ENCODE peak calls at places on chromosomes 12 and 14, in four cellular contexts. E, M, S and K are unnamed samples.

GRCh38 chr14:103624860-103625259 is 4.2 kb upstream of the KLC1 start:
- DNase-seq in S (no peak), M (peak; percentile 51), E (no peak), K (peak; percentile 86)

GRCh38 chr12:107519906-107520859 is 165.4 kb upstream of the PWP1 start:
- DNase-seq in M (no peak), E (no peak), S (no peak), K (no peak)

GRCh38 chr14:34926552-34926951 is 51.4 kb upstream of the BAZ1A start:
- DNase-seq in E (no peak), S (no peak), M (peak; percentile 65), K (peak; percentile 61)

GRCh38 chr12:102769323-102769916 is 147.6 kb downstream of the PAH start:
- DNase-seq in E (peak; percentile 52), S (peak; percentile 64), M (peak; percentile 65), K (peak; percentile 62)

GRCh38 chr12:10030446-10030845 is at the start of gene CLEC9A:
- DNase-seq in E (no peak), M (no peak), S (no peak), K (no peak)

GRCh38 chr14:72682188-72682587 is 211.7 kb downstream of the DPF3 start:
- DNase-seq in S (no peak), M (peak; percentile 39), E (no peak), K (peak; percentile 77)

GRCh38 chr12:68538722-68539614 is 71.7 kb upstream of the RAP1B start:
- DNase-seq in S (peak; percentile 96), M (peak; percentile 77), E (no peak), K (peak; percentile 31)

GRCh38 chr14:85234626-85235025 is 295.3 kb upstream of the FLRT2 start:
- DNase-seq in S (no peak), E (no peak), M (peak; percentile 14), K (no peak)

GRCh38 chr14:85195872-85196477 is 334.0 kb upstream of the FLRT2 start:
- DNase-seq in E (peak; percentile 6), S (no peak), M (no peak), K (peak; percentile 14)

GRCh38 chr14:65150891-65151290 is 48.6 kb upstream of the MAX start:
- DNase-seq in S (no peak), E (no peak), M (no peak), K (no peak)

GRCh38 chr12:81627336-81628189 is 131.6 kb downstream of the PPFIA2 start:
- DNase-seq in E (peak; percentile 22), S (no peak), M (peak; percentile 60), K (peak; percentile 33)

GRCh38 chr12:67943295-67943892 is 45.9 kb upstream of the IFNG-AS1 start:
- DNase-seq in M (peak; percentile 71), E (peak; percentile 51), S (peak; percentile 43), K (peak; percentile 75)

GRCh38 chr12:94092516-94093241 is 55.7 kb upstream of the PLXNC1 start:
- DNase-seq in S (no peak), M (peak; percentile 95), E (no peak), K (peak; percentile 86)

GRCh38 chr14:75198291-75198933 is 22.0 kb upstream of the TMED10 start:
- DNase-seq in S (peak; percentile 39), E (no peak), M (peak; percentile 21), K (no peak)

GRCh38 chr12:79119796-79120195 is 255.2 kb downstream of the SYT1 start:
- DNase-seq in S (no peak), M (no peak), E (peak; percentile 9), K (no peak)

GRCh38 chr12:78060186-78060585 is 229.5 kb downstream of the NAV3 start:
- DNase-seq in M (peak; percentile 93), E (no peak), S (peak; percentile 6), K (peak; percentile 54)

GRCh38 chr14:92500491-92500941 is 13.1 kb upstream of the RIN3 start:
- DNase-seq in E (no peak), M (no peak), S (no peak), K (no peak)

GRCh38 chr12:11580125-11580751 is 69.2 kb upstream of the ETV6 start:
- DNase-seq in M (peak; percentile 87), E (no peak), S (peak; percentile 98), K (peak; percentile 96)

GRCh38 chr14:46482200-46482599 is 169.4 kb downstream of the RPL10L start:
- DNase-seq in M (no peak), S (no peak), E (no peak), K (no peak)

GRCh38 chr12:89245090-89245489 is 107.2 kb downstream of the DUSP6 start:
- DNase-seq in S (peak; percentile 91), E (no peak), M (peak; percentile 84), K (peak; percentile 37)

GRCh38 chr14:75803768-75804167 is 142.7 kb downstream of the TTLL5 start:
- DNase-seq in M (peak; percentile 12), E (no peak), S (no peak), K (no peak)

GRCh38 chr12:2586159-2587035 is 208.4 kb upstream of the FKBP4 start:
- DNase-seq in S (no peak), E (no peak), M (no peak), K (no peak)

GRCh38 chr14:87800216-87800615 is 192.8 kb downstream of the GALC start:
- DNase-seq in S (no peak), M (no peak), E (no peak), K (no peak)

GRCh38 chr12:45989277-45989856 is 1.0 kb downstream of the SCAF11 start:
- DNase-seq in E (no peak), S (no peak), M (peak; percentile 50), K (no peak)

GRCh38 chr12:63900922-63901793 is 56.7 kb downstream of the SRGAP1 start:
- DNase-seq in M (no peak), E (no peak), S (no peak), K (no peak)

GRCh38 chr12:63915105-63915830 is 70.8 kb downstream of the SRGAP1 start:
- DNase-seq in E (peak; percentile 19), S (no peak), M (peak; percentile 82), K (peak; percentile 80)

GRCh38 chr12:107225626-107226025 is 132.3 kb upstream of the CRY1 start:
- DNase-seq in E (no peak), M (peak; percentile 33), S (no peak), K (peak; percentile 69)

GRCh38 chr12:24903305-24904088 is 45.4 kb downstream of the BCAT1 start:
- DNase-seq in S (peak; percentile 58), M (peak; percentile 29), E (no peak), K (no peak)

GRCh38 chr12:85057370-85057963 is 21.3 kb downstream of the LRRIQ1 start:
- DNase-seq in M (peak; percentile 50), S (peak; percentile 46), E (peak; percentile 23), K (peak; percentile 39)

GRCh38 chr12:65836419-65837197 is 12.3 kb downstream of the HMGA2 start:
- DNase-seq in E (no peak), M (no peak), S (no peak), K (no peak)

GRCh38 chr12:132462778-132463177 is 27.2 kb upstream of the FBRSL1 start:
- DNase-seq in M (no peak), E (no peak), S (no peak), K (no peak)

GRCh38 chr12:116659771-116660481 is 77.9 kb downstream of the SPRING1 start:
- DNase-seq in S (no peak), E (no peak), M (peak; percentile 35), K (peak; percentile 33)

GRCh38 chr12:114692558-114693531 is 8.9 kb upstream of the TBX3 start:
- DNase-seq in S (no peak), E (no peak), M (no peak), K (peak; percentile 66)